ENCODE peak calls at places on chromosome 1, in ten cellular contexts. M, B, Y, D, K, C, X, G, E and O are unnamed samples.

GRCh38 chr1:157252473-157252872 is 114.3 kb upstream of the ETV3 start:
- DNase-seq in M (no peak), B (no peak), Y (peak), D (no peak), K (no peak), C (peak), X (no peak), G (no peak), E (no peak), O (no peak)

GRCh38 chr1:80417651-80418050 is 1383.1 kb upstream of the ADGRL2 start:
- DNase-seq in M (no peak), B (no peak), Y (no peak), D (no peak), K (peak), C (no peak), X (no peak), G (no peak), E (no peak), O (peak)

GRCh38 chr1:55898191-55898590 is 681.2 kb downstream of the PLPP3 start:
- DNase-seq in M (no peak), B (no peak), Y (no peak), D (no peak), K (no peak), C (no peak), X (no peak), G (no peak), E (no peak), O (peak)

GRCh38 chr1:29793101-29793546 is 556.8 kb downstream of the PTPRU start:
- DNase-seq in M (peak), B (peak), Y (peak), D (peak), K (no peak), C (peak), X (peak), G (peak), E (peak), O (peak)

GRCh38 chr1:56413671-56414199 is 165.6 kb downstream of the PLPP3 start:
- DNase-seq in M (no peak), B (no peak), Y (no peak), D (no peak), K (no peak), C (no peak), X (no peak), G (no peak), E (no peak), O (no peak)

GRCh38 chr1:197774691-197775281 is 494 bp downstream of the DENND1B start:
- DNase-seq in M (no peak), B (peak), Y (no peak), D (peak), K (no peak), C (peak), X (peak), G (peak), E (peak), O (no peak)

GRCh38 chr1:234536756-234537155 is 57.8 kb upstream of the TARBP1 start:
- DNase-seq in M (no peak), B (no peak), Y (no peak), D (peak), K (no peak), C (no peak), X (no peak), G (no peak), E (no peak), O (no peak)

GRCh38 chr1:208136459-208137143 is 107.6 kb downstream of the PLXNA2 start:
- DNase-seq in M (no peak), B (no peak), Y (no peak), D (peak), K (no peak), C (no peak), X (no peak), G (no peak), E (no peak), O (no peak)

GRCh38 chr1:195899762-195900352 is 708.4 kb downstream of the KCNT2 start:
- DNase-seq in M (no peak), B (no peak), Y (no peak), D (no peak), K (no peak), C (no peak), X (no peak), G (no peak), E (no peak), O (peak)

GRCh38 chr1:11654571-11655262 is at the start of gene FBXO44:
- DNase-seq in M (no peak), B (no peak), Y (no peak), D (peak), K (no peak), C (peak), X (peak), G (peak), E (peak), O (peak)

GRCh38 chr1:74396942-74397341 is 115.5 kb downstream of the LRRC53 start:
- DNase-seq in M (no peak), B (no peak), Y (no peak), D (no peak), K (no peak), C (no peak), X (no peak), G (peak), E (peak), O (no peak)

GRCh38 chr1:47547753-47548152 is 109.9 kb downstream of the FOXD2 start:
- DNase-seq in M (no peak), B (no peak), Y (no peak), D (no peak), K (no peak), C (no peak), X (no peak), G (no peak), E (no peak), O (peak)

GRCh38 chr1:156964431-156964830 is 44.0 kb downstream of the LRRC71 start:
- DNase-seq in M (no peak), B (no peak), Y (no peak), D (no peak), K (no peak), C (no peak), X (no peak), G (no peak), E (no peak), O (no peak)

GRCh38 chr1:38991638-38992449 is 768 bp downstream of the AKIRIN1 start:
- DNase-seq in M (no peak), B (peak), Y (no peak), D (peak), K (no peak), C (peak), X (peak), G (peak), E (peak), O (no peak)

DNA sequence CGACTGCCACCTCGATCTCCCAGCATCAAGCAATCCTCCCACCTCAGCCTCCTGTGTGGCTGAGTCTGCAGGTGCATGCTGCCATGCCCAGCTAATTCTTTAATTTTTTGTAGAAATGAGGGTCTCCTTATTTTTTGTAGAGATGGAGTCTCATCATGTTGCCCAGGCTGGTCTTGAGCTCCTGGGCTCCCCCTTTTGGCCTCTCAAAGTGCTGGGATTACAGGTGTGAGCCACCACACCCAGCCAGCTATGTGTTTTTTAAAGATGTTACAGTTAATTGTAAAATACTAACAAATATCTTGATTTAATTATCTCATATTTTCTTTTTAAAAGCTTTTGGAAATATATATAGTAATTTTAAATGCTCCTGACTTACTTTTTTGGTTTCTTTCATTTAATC is 181.3 kb upstream of the DMRTA2 start:
- DNase-seq in M (no peak), B (no peak), Y (no peak), D (no peak), K (no peak), C (no peak), X (no peak), G (no peak), E (no peak), O (no peak)
- TF ChIP-seq CTCF in M (no peak), B (peak), Y (no peak), D (no peak), K (no peak), C (no peak), X (no peak), G (no peak), E (no peak), O (peak)

DNA sequence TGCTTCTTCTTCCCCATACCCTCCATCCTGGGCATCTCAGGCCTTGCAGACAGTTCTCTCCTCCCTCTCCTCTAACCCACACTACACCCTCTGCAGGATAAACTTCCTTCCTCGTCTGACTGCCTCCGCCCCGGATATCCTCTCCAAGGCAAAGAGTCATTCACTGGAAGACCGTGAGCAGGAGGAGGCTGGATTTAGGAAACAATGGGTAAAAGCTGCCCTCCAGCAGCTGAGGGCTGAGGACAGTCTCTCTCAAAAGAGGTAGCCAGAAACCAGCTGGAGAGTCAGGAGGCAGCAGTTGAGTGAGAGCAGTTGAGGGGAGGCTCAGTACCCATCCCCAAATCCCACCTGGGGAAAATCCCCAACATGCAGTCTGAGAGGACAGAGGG is 1.4 kb downstream of the CSRP1 start:
- DNase-seq in M (no peak), B (no peak), Y (no peak), D (peak), K (no peak), C (peak), X (no peak), G (no peak), E (no peak), O (peak)
- TF ChIP-seq CTCF in M (no peak), B (no peak), Y (no peak), D (no peak), K (no peak), C (no peak), X (no peak), G (no peak), E (no peak), O (no peak)

DNA sequence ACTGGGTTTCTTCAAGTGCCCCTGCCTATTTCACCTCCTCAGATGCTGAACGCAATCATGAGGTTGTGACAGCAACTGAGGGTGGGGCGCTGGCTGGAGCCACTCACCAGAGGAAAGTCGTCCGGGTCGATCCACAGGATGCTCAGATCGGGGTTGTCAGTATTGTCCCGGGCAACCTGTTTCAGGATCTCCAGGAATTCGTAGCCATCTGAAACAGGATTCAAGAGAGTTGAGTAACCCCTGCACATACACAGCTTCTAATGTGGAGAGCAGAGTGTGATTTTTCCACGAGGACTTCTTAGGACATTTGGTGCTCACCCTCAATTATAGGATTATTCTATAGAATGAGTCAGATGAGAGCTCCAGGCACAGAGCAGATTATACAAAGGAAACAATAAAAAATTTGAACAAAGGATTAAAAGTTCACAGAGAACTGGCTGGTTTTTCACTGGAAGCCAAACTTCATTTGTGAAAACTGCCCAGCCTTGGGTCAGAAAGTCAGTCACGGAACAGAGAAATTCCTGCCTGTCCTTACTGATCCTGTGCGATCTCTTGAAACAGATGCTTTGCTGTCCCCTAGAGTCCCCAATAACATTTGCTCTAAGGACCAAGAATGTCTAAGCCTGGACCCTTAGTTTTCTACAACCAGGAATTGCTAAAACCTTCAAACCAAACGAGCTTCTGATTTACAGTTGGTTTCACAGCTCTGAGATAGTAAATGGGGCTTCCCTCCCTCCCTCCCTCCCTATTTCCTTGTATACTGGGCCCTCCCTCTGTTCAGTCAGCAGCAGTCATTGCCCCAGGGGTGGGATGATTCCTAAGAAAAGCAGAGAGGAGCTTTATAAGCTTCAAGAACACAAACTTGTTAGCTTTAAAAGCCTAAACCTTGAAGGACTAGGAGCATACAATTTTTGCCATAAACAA is 63.2 kb downstream of the CASQ2 start:
- DNase-seq in M (no peak), B (no peak), Y (no peak), D (no peak), K (no peak), C (no peak), X (no peak), G (no peak), E (no peak), O (peak)
- TF ChIP-seq CTCF in M (no peak), B (no peak), Y (no peak), D (no peak), K (peak), C (no peak), X (no peak), G (no peak), E (no peak), O (no peak)

GRCh38 chr1:91981996-91982609 is 32.9 kb downstream of the BRDT start:
- DNase-seq in M (no peak), B (no peak), Y (no peak), D (no peak), K (no peak), C (no peak), X (no peak), G (no peak), E (no peak), O (no peak)

GRCh38 chr1:91979383-91979782 is 30.2 kb downstream of the BRDT start:
- DNase-seq in M (no peak), B (no peak), Y (no peak), D (no peak), K (no peak), C (no peak), X (no peak), G (no peak), E (no peak), O (no peak)

DNA sequence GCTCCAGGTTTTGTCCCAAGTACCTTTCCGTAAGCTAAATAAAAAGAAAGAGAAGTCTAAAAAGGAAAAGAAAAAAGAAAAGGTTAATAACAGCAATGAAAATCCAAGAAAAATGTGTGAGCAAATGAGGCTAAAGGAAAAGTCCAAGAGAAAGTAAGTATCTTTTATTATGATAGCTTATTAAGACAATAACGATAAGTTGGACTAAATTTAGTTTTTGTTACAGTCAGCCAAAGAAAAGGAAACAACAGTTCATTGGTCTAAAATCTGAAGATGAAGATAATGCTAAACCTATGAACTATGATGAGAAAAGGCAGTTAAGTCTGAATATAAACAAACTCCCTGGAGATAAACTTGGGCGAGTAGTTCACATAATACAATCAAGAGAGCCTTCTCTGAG is 31.5 kb downstream of the BRDT start:
- DNase-seq in M (no peak), B (no peak), Y (no peak), D (no peak), K (no peak), C (no peak), X (no peak), G (no peak), E (no peak), O (no peak)
- TF ChIP-seq CTCF in M (no peak), B (no peak), Y (no peak), D (no peak), K (no peak), C (no peak), X (no peak), G (no peak), E (no peak), O (no peak)